ENCODE peak calls at places on chromosomes 11 and 22, in six cellular contexts. E is astrocyte; Y is mesothelial cell of epicardium; I is T-helper 9 cell; U is activated CD8-positive, alpha-beta memory T cell treated with anti-CD3 and anti-CD28 coated beads for 48 hours; S is fibroblast of mammary gland. C is an unnamed sample.

GRCh38 chr11:44574620-44575287 is 9.3 kb downstream of the CD82 start:
- DNase-seq in E (peak), Y (no peak), I (no peak), U (no peak), S (peak), C (no peak)

GRCh38 chr11:114059984-114060401 is 482 bp downstream of the ZBTB16 start:
- DNase-seq in E (no peak), Y (no peak), I (no peak), U (no peak), S (peak), C (peak)

GRCh38 chr11:66789097-66789890 is 53.9 kb upstream of the RCE1 start:
- DNase-seq in E (peak), Y (no peak), I (no peak), U (no peak), S (no peak), C (no peak)

GRCh38 chr11:114762437-114762836 is 84.1 kb downstream of the NXPE2 start:
- DNase-seq in E (peak), Y (peak), I (no peak), U (no peak), S (peak), C (no peak)

GRCh38 chr22:41968601-41969000 is 642 bp upstream of the SEPTIN3 start:
- DNase-seq in E (no peak), Y (no peak), I (no peak), U (no peak), S (no peak), C (peak)

GRCh38 chr11:84165139-84165538 is 879.0 kb upstream of the CCDC90B start:
- DNase-seq in E (peak), Y (no peak), I (no peak), U (no peak), S (no peak), C (no peak)

GRCh38 chr11:63802637-63803414 is 10.4 kb upstream of the SPINDOC start:
- DNase-seq in E (peak), Y (no peak), I (no peak), U (no peak), S (peak), C (no peak)

GRCh38 chr11:63868399-63869064 is 29.6 kb downstream of the MARK2 start:
- DNase-seq in E (no peak), Y (no peak), I (no peak), U (no peak), S (no peak), C (no peak)

GRCh38 chr22:30087611-30088010 is 7.3 kb downstream of the HORMAD2 start:
- DNase-seq in E (no peak), Y (no peak), I (no peak), U (no peak), S (no peak), C (no peak)

GRCh38 chr22:38267086-38267485 is 5.7 kb downstream of the TMEM184B start:
- DNase-seq in E (peak), Y (no peak), I (peak), U (no peak), S (peak), C (no peak)

GRCh38 chr22:36486619-36487384 is 5.4 kb upstream of the TXN2 start:
- DNase-seq in E (no peak), Y (no peak), I (peak), U (no peak), S (peak), C (no peak)

GRCh38 chr22:42500164-42500835 is 19.3 kb downstream of the RRP7A start:
- DNase-seq in E (peak), Y (no peak), I (peak), U (peak), S (peak), C (no peak)

GRCh38 chr22:37291559-37292298 is 9.4 kb downstream of the CYTH4 start:
- DNase-seq in E (no peak), Y (no peak), I (no peak), U (no peak), S (no peak), C (no peak)

GRCh38 chr11:3959015-3959917 is 103.8 kb downstream of the STIM1 start:
- DNase-seq in E (peak), Y (no peak), I (no peak), U (no peak), S (peak), C (no peak)

GRCh38 chr22:36325163-36326031 is 62.4 kb downstream of the MYH9 start:
- DNase-seq in E (peak), Y (no peak), I (no peak), U (no peak), S (peak), C (no peak)